ENCODE peak calls at places on chromosomes 6 and 20, in ten cellular contexts. R, K, N, X, G, C, U, Z, Q and D are unnamed samples.

GRCh38 chr6:127212376-127212775 is 54.3 kb upstream of the RNF146 start:
- DNase-seq in R (no peak), K (no peak), N (no peak), X (peak; percentile 56), G (no peak), C (no peak), U (no peak), Z (no peak), Q (no peak), D (no peak)

GRCh38 chr20:57738484-57738883 is 28.7 kb upstream of the PMEPA1 start:
- DNase-seq in R (no peak), K (no peak), N (no peak), X (peak; percentile 41), G (no peak), C (no peak), U (no peak), Z (no peak), Q (no peak), D (no peak)

GRCh38 chr20:5316188-5317158 is at the start of gene PROKR2:
- DNase-seq in R (no peak), K (no peak), N (no peak), X (peak; percentile 25), G (peak; percentile 25), C (no peak), U (peak; percentile 61), Z (no peak), Q (no peak), D (no peak)

GRCh38 chr6:105492706-105493673 is 90.1 kb upstream of the PREP start:
- DNase-seq in R (no peak), K (no peak), N (no peak), X (no peak), G (no peak), C (no peak), U (no peak), Z (no peak), Q (no peak), D (no peak)

GRCh38 chr6:43995137-43995536 is 132.1 kb downstream of the MRPL14 start:
- DNase-seq in R (no peak), K (no peak), N (no peak), X (no peak), G (no peak), C (no peak), U (no peak), Z (no peak), Q (peak; percentile 61), D (peak; percentile 36)

GRCh38 chr20:5036828-5037227 is 35.5 kb upstream of the SLC23A2 start:
- DNase-seq in R (no peak), K (no peak), N (no peak), X (no peak), G (no peak), C (no peak), U (no peak), Z (no peak), Q (no peak), D (no peak)

GRCh38 chr6:150250826-150251225 is 108.0 kb downstream of the PPP1R14C start:
- DNase-seq in R (no peak), K (peak; percentile 50), N (no peak), X (peak; percentile 65), G (no peak), C (no peak), U (no peak), Z (no peak), Q (no peak), D (no peak)

GRCh38 chr20:45588800-45589199 is 9.7 kb upstream of the WFDC8 start:
- DNase-seq in R (no peak), K (no peak), N (no peak), X (no peak), G (no peak), C (no peak), U (no peak), Z (no peak), Q (no peak), D (no peak)

GRCh38 chr6:145886228-145886956 is 71.8 kb upstream of the FBXO30 start:
- DNase-seq in R (peak; percentile 39), K (no peak), N (no peak), X (peak; percentile 50), G (no peak), C (no peak), U (no peak), Z (no peak), Q (no peak), D (no peak)

GRCh38 chr20:33005132-33005566 is 916 bp upstream of the SUN5 start:
- DNase-seq in R (no peak), K (no peak), N (no peak), X (peak; percentile 10), G (peak; percentile 29), C (peak; percentile 43), U (peak; percentile 55), Z (no peak), Q (no peak), D (no peak)